ENCODE peak calls at places on chromosomes 2 and 18, in four cellular contexts. H is psoas muscle, J is fibroblast of mammary gland, V is NCI-H446 treated with DMSO at 0.1 percent for 48 hours. U is an unnamed sample.

GRCh38 chr2:236749346-236749745 is 179.7 kb downstream of the ACKR3 start:
- DNase-seq in H (no peak), V (no peak), J (peak), U (no peak)

GRCh38 chr2:46735730-46736493 is 179.7 kb downstream of the MCFD2 start:
- DNase-seq in V (no peak), J (no peak), H (no peak), U (no peak)

GRCh38 chr2:233053928-233054774 is 6.0 kb upstream of the INPP5D start:
- DNase-seq in V (no peak), J (peak), H (peak), U (peak)

GRCh38 chr2:95316466-95317122 is 19.4 kb downstream of the KCNIP3 start:
- DNase-seq in V (no peak), J (peak), H (no peak), U (no peak)

GRCh38 chr2:54336977-54337255 is 80.9 kb upstream of the TSPYL6 start:
- DNase-seq in V (no peak), J (no peak), H (no peak), U (no peak)

GRCh38 chr2:202007015-202008011 is 26.3 kb upstream of the FZD7 start:
- DNase-seq in H (no peak), J (peak), V (no peak), U (no peak)

GRCh38 chr2:236955675-236956618 is 129.7 kb upstream of the COPS8 start:
- DNase-seq in H (no peak), J (peak), V (no peak), U (peak)

GRCh38 chr2:109647636-109648035 is 33.5 kb downstream of the SOWAHC start:
- DNase-seq in J (no peak), H (no peak), V (no peak), U (peak)

GRCh38 chr2:233017947-233018346 is 4.9 kb upstream of the NGEF start:
- DNase-seq in H (no peak), J (no peak), V (no peak), U (no peak)

GRCh38 chr18:9172506-9173127 is 36.0 kb downstream of the ANKRD12 start:
- DNase-seq in V (no peak), J (no peak), H (no peak), U (no peak)

GRCh38 chr18:2337552-2338141 is 233.7 kb downstream of the METTL4 start:
- DNase-seq in H (no peak), J (peak), V (no peak), U (no peak)

GRCh38 chr2:232485757-232486557 is 1.7 kb downstream of the ECEL1 start:
- DNase-seq in V (no peak), J (no peak), H (peak), U (no peak)

GRCh38 chr18:24277516-24277915 is 120.1 kb downstream of the OSBPL1A start:
- DNase-seq in H (no peak), J (no peak), V (no peak), U (no peak)

GRCh38 chr2:159960413-159960812 is 102.0 kb downstream of the PLA2R1 start:
- DNase-seq in V (no peak), J (peak), H (no peak), U (no peak)

U was measured in mesenteric fat pad.